ENCODE peak calls at places on chromosomes 12 and 14, in nine cellular contexts. N is stimulated activated naive CD4-positive, alpha-beta T cell; Q is nephron progenitor cell; P is effector memory CD4-positive, alpha-beta T cell; Y is stimulated activated CD4-positive, alpha-beta T cell treated with anti-CD3 and anti-CD28 coated beads, Interleukin-15, amount 100 ng/mL, for 24 hours; D is upper lobe of right lung; F is IMR-90; T is ELF-1; V is EH. U is an unnamed sample.

GRCh38 chr12:93803408-93803807 is 126.2 kb downstream of the CRADD start:
- DNase-seq in N (no peak), Q (no peak), P (no peak), Y (no peak), D (no peak), F (peak), T (no peak), V (peak), U (no peak)

GRCh38 chr14:92850492-92850891 is 56.4 kb downstream of the GOLGA5 start:
- DNase-seq in N (no peak), Q (no peak), P (no peak), Y (no peak), D (no peak), F (peak), T (peak), V (peak), U (no peak)

GRCh38 chr14:86038401-86038985 is 508.5 kb downstream of the FLRT2 start:
- DNase-seq in N (no peak), Q (peak), P (no peak), Y (peak), D (peak), F (peak), T (peak), V (peak), U (no peak)

GRCh38 chr14:61090432-61091216 is 109.6 kb downstream of the SLC38A6 start:
- DNase-seq in N (no peak), Q (no peak), P (no peak), Y (peak), D (no peak), F (peak), T (peak), V (no peak), U (no peak)

GRCh38 chr12:2306012-2306411 is 253.2 kb downstream of the CACNA1C start:
- DNase-seq in N (no peak), Q (no peak), P (no peak), Y (no peak), D (no peak), F (peak), T (peak), V (peak), U (no peak)

GRCh38 chr12:53995311-53996187 is 4.4 kb upstream of the HOXC9 start:
- DNase-seq in N (no peak), Q (peak), P (no peak), Y (peak), D (no peak), F (no peak), T (no peak), V (no peak), U (peak)

GRCh38 chr14:95577067-95577800 is 42.4 kb downstream of the GLRX5 start:
- DNase-seq in N (no peak), Q (no peak), P (no peak), Y (no peak), D (no peak), F (no peak), T (peak), V (no peak), U (no peak)

GRCh38 chr14:93048843-93049242 is 66.9 kb downstream of the ITPK1 start:
- DNase-seq in N (no peak), Q (no peak), P (no peak), Y (no peak), D (no peak), F (no peak), T (no peak), V (no peak), U (no peak)

GRCh38 chr12:20883288-20883687 is 72.8 kb downstream of the SLCO1B3 start:
- DNase-seq in N (no peak), Q (no peak), P (no peak), Y (no peak), D (no peak), F (no peak), T (no peak), V (no peak), U (no peak)

GRCh38 chr12:123050331-123050809 is 69.9 kb downstream of the ARL6IP4 start:
- DNase-seq in N (no peak), Q (no peak), P (no peak), Y (no peak), D (no peak), F (peak), T (peak), V (peak), U (no peak)

GRCh38 chr14:77044776-77045569 is 16.5 kb upstream of the IRF2BPL start:
- DNase-seq in N (no peak), Q (no peak), P (no peak), Y (no peak), D (no peak), F (no peak), T (peak), V (peak), U (peak)

GRCh38 chr14:75525969-75526368 is 3.7 kb downstream of the BATF start:
- DNase-seq in N (no peak), Q (no peak), P (no peak), Y (no peak), D (no peak), F (no peak), T (no peak), V (no peak), U (no peak)

GRCh38 chr14:77390188-77390587 is 13.0 kb downstream of the SAMD15 start:
- DNase-seq in N (no peak), Q (no peak), P (no peak), Y (no peak), D (no peak), F (no peak), T (no peak), V (no peak), U (no peak)

GRCh38 chr14:55124774-55125372 is 4.2 kb upstream of the LGALS3 start:
- DNase-seq in N (no peak), Q (no peak), P (no peak), Y (no peak), D (no peak), F (no peak), T (no peak), V (no peak), U (no peak)

GRCh38 chr12:54417712-54418440 is 1.2 kb downstream of the ITGA5 start:
- DNase-seq in N (no peak), Q (peak), P (no peak), Y (peak), D (no peak), F (no peak), T (no peak), V (peak), U (peak)

GRCh38 chr14:105176513-105176912 is 4.6 kb downstream of the NUDT14 start:
- DNase-seq in N (no peak), Q (no peak), P (no peak), Y (no peak), D (no peak), F (no peak), T (no peak), V (no peak), U (no peak)